ENCODE peak calls at places on chromosomes 12 and 14, in seven cellular contexts. F is EL, H is heart left ventricle, T is T-helper 2 cell, P is spleen, M is type B pancreatic cell, Q is fibroblast of pulmonary artery. N is an unnamed sample.

GRCh38 chr14:39184628-39185255 is 9.7 kb downstream of the PNN start:
- DNase-seq in M (no peak), P (no peak), H (no peak), Q (no peak), T (no peak), F (no peak), N (no peak)

GRCh38 chr14:84254205-84254788 is 1275.6 kb upstream of the FLRT2 start:
- DNase-seq in H (peak; percentile 37), T (no peak), F (no peak), Q (peak; percentile 73), M (no peak), P (no peak), N (no peak)

GRCh38 chr12:52054838-52055741 is 3.8 kb downstream of the NR4A1 start:
- DNase-seq in T (no peak), F (no peak), H (peak; percentile 23), M (no peak), P (peak; percentile 64), Q (peak; percentile 58), N (no peak)

GRCh38 chr12:80829767-80830166 is 108.0 kb downstream of the LIN7A start:
- DNase-seq in Q (no peak), F (peak; percentile 22), H (no peak), M (no peak), T (no peak), P (no peak), N (no peak)

GRCh38 chr12:24902521-24903304 is 46.2 kb downstream of the BCAT1 start:
- DNase-seq in F (peak; percentile 79), H (peak; percentile 31), Q (no peak), M (no peak), T (no peak), P (peak; percentile 82), N (peak; percentile 10)

GRCh38 chr12:52005903-52006703 is 643 bp upstream of the TAMALIN start:
- DNase-seq in Q (no peak), P (peak; percentile 93), T (no peak), F (no peak), M (no peak), H (peak; percentile 65), N (peak; percentile 69)

GRCh38 chr12:40107098-40107802 is 1.4 kb upstream of the SLC2A13 start:
- DNase-seq in P (peak; percentile 96), M (peak; percentile 85), T (peak; percentile 80), F (peak; percentile 68), H (peak; percentile 88), Q (peak; percentile 87), N (peak; percentile 97)

GRCh38 chr12:116093915-116094314 is 183.6 kb downstream of the MED13L start:
- DNase-seq in F (no peak), P (no peak), T (no peak), H (no peak), M (no peak), Q (no peak), N (no peak)

GRCh38 chr12:34396861-34397590 is 374.7 kb downstream of the ALG10 start:
- DNase-seq in F (no peak), T (peak; percentile 2), M (peak; percentile 45), P (peak; percentile 41), Q (no peak), H (peak; percentile 12), N (peak; percentile 3)

GRCh38 chr12:48890657-48891418 is 25.2 kb upstream of the RND1 start:
- DNase-seq in F (peak; percentile 72), H (peak; percentile 81), Q (peak; percentile 77), M (peak; percentile 89), T (peak; percentile 58), P (peak; percentile 90), N (peak; percentile 89)

GRCh38 chr12:27048822-27049752 is 26.7 kb downstream of the MED21 start:
- DNase-seq in H (no peak), M (no peak), P (no peak), T (no peak), Q (peak; percentile 84), F (peak; percentile 76), N (no peak)

GRCh38 chr14:60485600-60486251 is at the start of gene C14orf39:
- DNase-seq in T (no peak), Q (peak; percentile 27), M (no peak), F (peak; percentile 11), H (no peak), P (no peak), N (no peak)

GRCh38 chr12:129570796-129571400 is 332.9 kb downstream of the TMEM132D start:
- DNase-seq in F (no peak), M (no peak), P (no peak), T (no peak), H (no peak), Q (no peak), N (no peak)

GRCh38 chr14:36661506-36662257 is at the start of gene PAX9:
- DNase-seq in M (peak; percentile 87), F (peak; percentile 59), Q (peak; percentile 53), T (no peak), H (peak; percentile 51), P (no peak), N (peak; percentile 62)

GRCh38 chr14:91373591-91374245 is 43.9 kb downstream of the CCDC88C start:
- DNase-seq in Q (no peak), P (no peak), H (no peak), M (no peak), T (peak; percentile 53), F (no peak), N (no peak)

GRCh38 chr14:99728981-99729451 is 44.9 kb downstream of the CYP46A1 start:
- DNase-seq in T (no peak), M (no peak), H (peak; percentile 10), P (peak; percentile 48), Q (no peak), F (no peak), N (peak; percentile 36)

GRCh38 chr14:102988054-102988453 is 65.6 kb downstream of the AMN start:
- DNase-seq in P (no peak), F (no peak), Q (peak; percentile 31), M (no peak), T (no peak), H (no peak), N (no peak)

GRCh38 chr12:89448951-89449371 is 75.6 kb downstream of the GALNT4 start:
- DNase-seq in P (no peak), F (peak; percentile 79), T (no peak), Q (peak; percentile 10), H (no peak), M (no peak), N (no peak)

GRCh38 chr12:122909442-122910288 is 13.7 kb upstream of the VPS37B start:
- DNase-seq in P (no peak), Q (no peak), F (no peak), M (no peak), H (peak; percentile 70), T (no peak), N (peak; percentile 59)

GRCh38 chr12:1583421-1584078 is 10.8 kb downstream of the FBXL14 start:
- DNase-seq in T (peak; percentile 47), H (peak; percentile 71), P (no peak), M (no peak), Q (peak; percentile 94), F (peak; percentile 92), N (peak; percentile 90)

GRCh38 chr14:25400607-25401206 is 350.8 kb upstream of the STXBP6 start:
- DNase-seq in Q (peak; percentile 58), F (peak; percentile 44), M (no peak), P (no peak), T (no peak), H (peak; percentile 22), N (peak; percentile 44)

GRCh38 chr14:61147369-61147897 is 133.7 kb downstream of the TMEM30B start:
- DNase-seq in H (no peak), Q (peak; percentile 21), T (no peak), M (no peak), F (peak; percentile 53), P (no peak), N (no peak)

GRCh38 chr12:3199551-3200031 is 122.4 kb downstream of the TSPAN9 start:
- DNase-seq in Q (peak; percentile 40), T (no peak), F (peak; percentile 38), P (no peak), H (no peak), M (no peak), N (no peak)

GRCh38 chr14:54839681-54840080 is 62.9 kb downstream of the GCH1 start:
- DNase-seq in F (no peak), P (no peak), H (no peak), M (no peak), T (no peak), Q (peak; percentile 71), N (no peak)

GRCh38 chr12:49342914-49343731 is 3.6 kb upstream of the DNAJC22 start:
- DNase-seq in H (no peak), Q (no peak), P (no peak), T (no peak), M (no peak), F (no peak), N (no peak)

GRCh38 chr12:92943482-92944250 is 14.6 kb upstream of the EEA1 start:
- DNase-seq in M (no peak), F (no peak), T (no peak), Q (peak; percentile 79), P (no peak), H (no peak), N (no peak)

GRCh38 chr12:115639667-115640012 is 637.9 kb downstream of the MED13L start:
- DNase-seq in T (no peak), H (no peak), P (no peak), M (no peak), Q (no peak), F (no peak), N (no peak)

GRCh38 chr14:22399776-22400175 is 189.2 kb downstream of the DAD1 start:
- DNase-seq in P (no peak), T (no peak), Q (no peak), F (no peak), H (no peak), M (no peak), N (no peak)

GRCh38 chr12:129564768-129565167 is 339.1 kb downstream of the TMEM132D start:
- DNase-seq in F (no peak), P (no peak), M (no peak), H (no peak), Q (no peak), T (no peak), N (no peak)

GRCh38 chr12:28191690-28192089 is 1.4 kb downstream of the CCDC91 start:
- DNase-seq in P (no peak), Q (peak; percentile 39), M (no peak), F (no peak), H (no peak), T (peak; percentile 30), N (no peak)

GRCh38 chr12:55942055-55942454 is 11.1 kb downstream of the DGKA start:
- DNase-seq in T (no peak), F (no peak), M (no peak), P (no peak), Q (no peak), H (no peak), N (no peak)